ENCODE peak calls at places on chromosomes 7 and 10, in five cellular contexts. C is PC-3, F is stomach, K is NB4, O is tibial nerve. I is an unnamed sample.

GRCh38 chr7:158494162-158494586 is 93.4 kb downstream of the PTPRN2 start:
- DNase-seq in K (peak; percentile 73), O (no peak), F (no peak), C (peak; percentile 51), I (no peak)

GRCh38 chr7:70619130-70619529 is 512.8 kb upstream of the GALNT17 start:
- DNase-seq in F (no peak), C (no peak), K (no peak), O (no peak), I (no peak)

GRCh38 chr7:81331061-81332018 is 412.5 kb upstream of the SEMA3C start:
- DNase-seq in F (no peak), O (no peak), K (no peak), C (no peak), I (no peak)

GRCh38 chr10:113087082-113088029 is 137.3 kb downstream of the TCF7L2 start:
- DNase-seq in O (no peak), F (peak; percentile 66), K (peak; percentile 93), C (peak; percentile 95), I (peak; percentile 98)

GRCh38 chr10:29993319-29993876 is 66.0 kb downstream of the JCAD start:
- DNase-seq in F (no peak), K (no peak), O (no peak), C (no peak), I (no peak)

GRCh38 chr10:86365346-86366032 is 1.1 kb downstream of the GRID1 start:
- DNase-seq in C (no peak), K (peak; percentile 35), O (peak; percentile 13), F (no peak), I (no peak)

GRCh38 chr10:114359041-114359952 is 45.0 kb downstream of the AFAP1L2 start:
- DNase-seq in K (no peak), C (peak; percentile 56), O (no peak), F (no peak), I (peak; percentile 68)

GRCh38 chr10:77182803-77183202 is 454.8 kb downstream of the KCNMA1 start:
- DNase-seq in C (no peak), O (no peak), K (no peak), F (no peak), I (no peak)

GRCh38 chr7:92478095-92478494 is 349 bp upstream of the ERVW-1 start:
- DNase-seq in F (no peak), C (no peak), O (no peak), K (no peak), I (no peak)

GRCh38 chr10:132368881-132369635 is 27.9 kb upstream of the PWWP2B start:
- DNase-seq in K (peak; percentile 20), F (no peak), C (no peak), O (no peak), I (no peak)

GRCh38 chr7:88545663-88546062 is 213.8 kb upstream of the ZNF804B start:
- DNase-seq in F (no peak), K (no peak), C (no peak), O (no peak), I (no peak)

GRCh38 chr7:88548399-88548798 is 211.1 kb upstream of the ZNF804B start:
- DNase-seq in O (no peak), C (no peak), F (no peak), K (no peak), I (no peak)

GRCh38 chr7:88546808-88547207 is 212.7 kb upstream of the ZNF804B start:
- DNase-seq in O (no peak), F (no peak), K (peak; percentile 56), C (peak; percentile 62), I (peak; percentile 42)
- TF ChIP-seq CTCF in O (peak; percentile 29), F (peak; percentile 22), K (peak; percentile 49), C (peak; percentile 68), I (peak; percentile 80)

GRCh38 chr7:94907420-94908203 is at the start of gene PPP1R9A:
- DNase-seq in O (no peak), K (no peak), C (peak; percentile 65), F (peak; percentile 58), I (no peak)

GRCh38 chr7:94909023-94909466 is 1.7 kb downstream of the PPP1R9A start:
- DNase-seq in O (no peak), C (no peak), K (no peak), F (no peak), I (no peak)

GRCh38 chr7:94908204-94909022 is 1.0 kb downstream of the PPP1R9A start:
- DNase-seq in F (peak; percentile 44), K (no peak), C (peak; percentile 43), O (no peak), I (no peak)

GRCh38 chr7:94906035-94906796 is 1.2 kb upstream of the PPP1R9A start:
- DNase-seq in F (no peak), C (no peak), O (no peak), K (no peak), I (no peak)

DNA sequence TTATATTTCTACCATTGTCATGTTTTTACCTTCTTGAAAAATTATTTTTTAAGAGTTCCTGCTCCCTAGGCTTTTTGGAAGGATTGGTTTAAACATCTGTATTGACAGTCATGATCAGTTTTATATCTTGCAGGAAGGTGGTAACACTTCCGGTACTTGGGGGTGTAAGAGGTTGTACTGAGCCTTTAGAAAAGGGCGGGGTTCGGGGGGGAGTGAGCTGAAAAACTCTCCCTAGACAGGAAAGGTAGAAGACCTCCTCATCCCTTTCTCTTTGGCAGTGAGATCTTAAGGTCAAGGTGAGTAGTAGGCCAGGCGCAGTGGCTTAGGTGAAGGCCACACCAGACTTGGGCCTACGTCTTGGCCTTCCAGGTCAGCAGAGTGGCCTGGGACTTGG is 371 bp upstream of the PPP1R9A start:
- DNase-seq in K (no peak), F (no peak), C (no peak), O (no peak), I (no peak)
- H3K4me3 ChIP-seq in K (no peak overlapping the region), F (peak overlapping the region; percentile 69), C (peak overlapping the region; percentile 67), O (peak overlapping the region; percentile 55), I (no peak overlapping the region)

GRCh38 chr10:90846746-90847145 is 11.1 kb downstream of the HTR7 start:
- DNase-seq in O (no peak), F (no peak), C (no peak), K (no peak), I (peak; percentile 72)

GRCh38 chr10:90842710-90843109 is 15.1 kb downstream of the HTR7 start:
- DNase-seq in F (no peak), C (no peak), K (peak; percentile 64), O (no peak), I (no peak)

GRCh38 chr10:90849956-90850749 is 7.7 kb downstream of the HTR7 start:
- DNase-seq in O (no peak), K (no peak), F (no peak), C (peak; percentile 43), I (peak; percentile 95)

GRCh38 chr10:90847436-90847835 is 10.4 kb downstream of the HTR7 start:
- DNase-seq in O (no peak), C (peak; percentile 71), K (peak; percentile 45), F (no peak), I (peak; percentile 93)

GRCh38 chr10:90845726-90846125 is 12.1 kb downstream of the HTR7 start:
- DNase-seq in O (no peak), K (no peak), C (no peak), F (no peak), I (no peak)
- TF ChIP-seq CTCF in O (no peak), K (no peak), C (no peak), F (no peak), I (no peak)

GRCh38 chr10:64732372-64732715 is 1211.1 kb downstream of the REEP3 start:
- DNase-seq in O (no peak), K (peak; percentile 30), F (no peak), C (no peak), I (no peak)
- H3K4me3 ChIP-seq in O (no peak overlapping the region), K (no peak overlapping the region), F (no peak overlapping the region), C (no peak overlapping the region), I (no peak overlapping the region)

GRCh38 chr7:135164357-135165021 is 6.0 kb downstream of the CYREN start:
- DNase-seq in O (no peak), F (no peak), C (no peak), K (peak; percentile 16), I (no peak)
- TF ChIP-seq CTCF in O (no peak), F (no peak), C (no peak), K (no peak), I (peak; percentile 8)

DNA sequence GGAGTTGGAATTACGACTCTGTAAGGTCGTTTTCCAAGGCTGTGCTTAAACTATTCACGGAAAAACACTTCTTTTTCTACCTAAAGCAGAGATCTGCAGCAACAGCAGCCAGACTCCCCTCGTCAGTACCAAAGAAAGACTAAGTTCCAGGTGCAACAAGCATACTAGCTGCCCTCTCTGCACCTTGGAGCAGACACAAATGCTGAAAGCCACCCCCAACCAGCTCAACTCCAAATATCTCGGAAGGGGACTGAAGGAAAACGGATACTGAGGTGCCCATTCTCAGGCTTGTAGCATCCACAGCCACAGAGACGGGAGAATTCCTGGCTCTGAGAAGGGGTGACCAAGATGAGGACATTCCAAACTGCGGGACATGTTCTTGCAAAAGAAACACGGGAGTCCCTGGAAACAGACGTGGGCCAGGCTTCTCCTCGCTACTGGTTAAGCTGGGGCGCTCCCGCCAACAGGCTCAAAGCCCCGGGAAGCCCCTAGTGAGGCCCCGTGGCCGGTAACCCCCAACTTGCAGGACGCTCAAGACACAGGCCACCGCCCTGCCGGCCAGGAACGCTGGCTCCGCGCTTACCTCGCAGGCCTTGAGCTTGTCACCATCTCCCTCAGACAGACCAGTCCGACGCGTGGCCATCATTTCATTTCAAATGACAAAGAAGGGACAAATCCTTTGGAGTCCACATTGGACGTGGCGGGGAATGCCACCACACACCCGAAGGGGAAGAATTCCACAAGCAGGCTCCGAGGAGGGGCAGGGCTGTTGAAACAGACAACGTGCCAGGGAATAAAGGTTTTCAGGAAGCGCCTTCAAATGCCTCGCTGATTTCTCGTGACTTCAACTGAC is 2.2 kb downstream of the ARHGAP21 start:
- DNase-seq in C (peak; percentile 38), F (peak; percentile 52), O (no peak), K (no peak), I (no peak)
- H3K4me3 ChIP-seq in C (peak overlapping the region; percentile 88), F (peak overlapping the region; percentile 72), O (peak overlapping the region; percentile 59), K (peak overlapping the region; percentile 16), I (peak overlapping the region; percentile 81)

DNA sequence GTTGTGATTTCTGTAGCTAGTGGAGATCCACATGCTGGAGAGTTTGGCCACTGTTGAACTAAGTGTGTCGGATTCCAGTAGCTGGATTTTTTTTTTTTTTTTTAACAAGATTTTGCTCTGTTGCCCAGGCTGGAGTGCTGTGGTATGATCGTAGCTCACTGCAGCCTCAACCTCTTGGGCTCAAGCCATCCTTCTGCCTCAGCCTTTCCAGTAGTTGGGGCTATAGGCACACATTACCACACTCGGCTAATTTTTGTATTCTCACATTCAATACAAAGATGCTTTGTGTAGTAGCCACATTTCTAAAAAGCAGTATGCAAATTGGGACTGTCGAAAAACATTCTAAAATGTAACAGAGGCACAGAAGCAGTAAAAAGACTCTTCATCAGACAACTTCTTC is 63.5 kb downstream of the RABGEF1 start:
- DNase-seq in K (no peak), F (no peak), C (no peak), O (no peak), I (no peak)
- TF ChIP-seq CTCF in K (no peak), F (no peak), C (no peak), O (peak; percentile 28), I (no peak)